ENCODE peak calls at places on chromosomes 3 and 15, in ten cellular contexts. E is neural crest cell; N is NCI-H460; W is GM20000; X is ACHN; Q is M059J; I is gastrocnemius medialis; H is anterior cingulate cortex; Z is stimulated activated CD8-positive, alpha-beta memory T cell treated with anti-CD3 and anti-CD28 coated beads, Interleukin-15, amount 100 ng/mL, for 24 hours; L is stimulated activated CD4-positive, alpha-beta T cell treated with anti-CD3 and anti-CD28 coated beads, Interleukin-1b, Interleukin-23, amount 100 ng/mL, for 48 hours. F is an unnamed sample.

GRCh38 chr3:100333970-100334339 is 602 bp upstream of the NIT2 start:
- DNase-seq in Z (no peak), N (no peak), H (no peak), E (no peak), L (no peak), Q (no peak), X (no peak), W (no peak), I (no peak), F (no peak)

GRCh38 chr15:55916666-55917409 is 76.6 kb downstream of the NEDD4 start:
- DNase-seq in L (no peak), H (no peak), I (no peak), E (no peak), Q (peak), X (no peak), N (no peak), W (no peak), Z (no peak), F (no peak)

GRCh38 chr15:69303337-69304175 is 4.8 kb downstream of the PAQR5 start:
- DNase-seq in Z (no peak), H (no peak), I (no peak), X (peak), Q (peak), N (no peak), W (no peak), L (no peak), E (no peak), F (peak)

GRCh38 chr15:75720787-75721461 is 8.3 kb upstream of the CSPG4 start:
- DNase-seq in W (peak), I (peak), Z (no peak), L (peak), Q (peak), X (peak), E (no peak), H (no peak), N (peak), F (peak)

GRCh38 chr3:31029756-31030155 is 135.3 kb upstream of the GADL1 start:
- DNase-seq in Q (no peak), E (no peak), X (no peak), N (no peak), I (no peak), W (no peak), L (no peak), H (no peak), Z (no peak), F (no peak)

GRCh38 chr3:194766845-194767244 is 81.2 kb downstream of the FAM43A start:
- DNase-seq in L (no peak), W (no peak), X (no peak), E (no peak), Q (no peak), H (no peak), I (no peak), Z (no peak), N (no peak), F (no peak)

GRCh38 chr3:50008931-50009330 is 69.0 kb downstream of the RBM6 start:
- DNase-seq in X (peak), H (no peak), I (peak), Z (no peak), L (no peak), N (no peak), E (no peak), W (no peak), Q (peak), F (no peak)

GRCh38 chr15:90358124-90359033 is 6.3 kb downstream of the ZNF774 start:
- DNase-seq in E (no peak), I (no peak), L (peak), Q (peak), X (peak), W (no peak), H (no peak), N (peak), Z (no peak), F (no peak)

GRCh38 chr15:74200394-74200793 is 2.2 kb downstream of the STRA6 start:
- DNase-seq in Z (no peak), L (no peak), H (no peak), Q (peak), N (peak), E (no peak), I (peak), X (peak), W (no peak), F (no peak)

GRCh38 chr3:162525791-162526190 is 1029.2 kb downstream of the OTOL1 start:
- DNase-seq in N (no peak), W (no peak), L (no peak), Q (no peak), I (no peak), E (no peak), H (no peak), Z (no peak), X (no peak), F (no peak)

GRCh38 chr15:92808611-92809063 is 91.5 kb upstream of the CHD2 start:
- DNase-seq in E (no peak), X (no peak), L (peak), I (peak), H (peak), Q (peak), N (no peak), W (peak), Z (no peak), F (peak)

GRCh38 chr3:104598848-104599501 is 767.7 kb upstream of the ALCAM start:
- DNase-seq in Q (no peak), Z (no peak), E (no peak), H (no peak), W (no peak), N (no peak), X (no peak), I (no peak), L (no peak), F (no peak)

GRCh38 chr15:37819191-37819590 is 115.2 kb upstream of the TMCO5A start:
- DNase-seq in W (no peak), H (no peak), E (no peak), N (no peak), X (no peak), L (no peak), Z (no peak), Q (peak), I (no peak), F (no peak)

GRCh38 chr3:125077864-125078263 is 22.1 kb upstream of the HEG1 start:
- DNase-seq in H (no peak), X (no peak), Z (no peak), Q (peak), L (no peak), W (no peak), N (no peak), E (no peak), I (no peak), F (no peak)

GRCh38 chr3:138833908-138834358 is 795 bp downstream of the PIK3CB start:
- DNase-seq in Q (no peak), W (peak), I (peak), Z (no peak), N (peak), H (no peak), E (no peak), L (peak), X (peak), F (no peak)

GRCh38 chr15:78177447-78177873 is 28.3 kb downstream of the IDH3A start:
- DNase-seq in L (peak), X (peak), H (no peak), Q (peak), Z (no peak), N (no peak), E (peak), W (peak), I (peak), F (peak)

GRCh38 chr15:100277087-100277855 is 64.5 kb downstream of the ADAMTS17 start:
- DNase-seq in E (no peak), H (no peak), N (no peak), X (no peak), W (no peak), Q (no peak), I (no peak), Z (no peak), L (no peak), F (no peak)

GRCh38 chr15:98858610-98859023 is 149.0 kb downstream of the PGPEP1L start:
- DNase-seq in H (no peak), X (no peak), E (no peak), I (no peak), Q (no peak), N (no peak), W (no peak), L (no peak), Z (no peak), F (no peak)

GRCh38 chr3:147939425-147940196 is 530.4 kb downstream of the ZIC1 start:
- DNase-seq in L (no peak), I (no peak), N (no peak), Z (no peak), H (peak), W (no peak), Q (no peak), E (no peak), X (no peak), F (no peak)

GRCh38 chr3:152835311-152836102 is 576 bp downstream of the P2RY1 start:
- DNase-seq in H (peak), Q (peak), L (peak), W (peak), E (peak), N (peak), X (no peak), Z (no peak), I (peak), F (no peak)